ENCODE peak calls at places on chromosomes 5 and 9, in nine cellular contexts. B is brain microvascular endothelial cell; N is GM23248; U is stimulated activated CD4-positive, alpha-beta T cell treated with anti-CD3 and anti-CD28 coated beads, TNF-alpha, amount 100 ng/mL, for 1 hour; W is iPS DF 19.7; L is breast epithelium; A is KBM-7; H is Right ventricle myocardium superior; G is activated naive CD4-positive, alpha-beta T cell treated with anti-CD3 and anti-CD28 coated beads, Interleukin-2, amount 10 ng/mL, durations not matched to agents 7 days and 5 days. Z is an unnamed sample.

GRCh38 chr5:93236807-93237421 is 344.1 kb downstream of the NR2F1-AS1 start:
- DNase-seq in W (no peak), G (no peak), L (no peak), H (no peak), A (no peak), U (no peak), B (no peak), N (peak; percentile 51), Z (no peak)

GRCh38 chr9:110808599-110808980 is 140.0 kb downstream of the MUSK start:
- DNase-seq in U (no peak), G (no peak), W (no peak), L (no peak), H (no peak), A (no peak), B (no peak), N (no peak), Z (no peak)

GRCh38 chr9:134272302-134273023 is 53.8 kb upstream of the RXRA start:
- DNase-seq in A (no peak), H (no peak), U (no peak), G (no peak), B (no peak), N (no peak), W (no peak), L (no peak), Z (no peak)

GRCh38 chr5:150644496-150644895 is 4.0 kb downstream of the SYNPO start:
- DNase-seq in B (no peak), H (peak; percentile 73), W (no peak), G (no peak), A (no peak), N (no peak), L (no peak), U (no peak), Z (no peak)

GRCh38 chr5:172768573-172769323 is 2.2 kb downstream of the DUSP1 start:
- DNase-seq in L (no peak), U (no peak), B (peak; percentile 65), G (no peak), W (no peak), H (peak; percentile 63), A (no peak), N (peak; percentile 74), Z (no peak)

GRCh38 chr9:35832814-35833213 is 3.8 kb downstream of the TMEM8B start:
- DNase-seq in U (no peak), H (no peak), L (peak; percentile 62), N (no peak), G (no peak), W (no peak), B (no peak), A (no peak), Z (no peak)

GRCh38 chr9:137130176-137130755 is 8.7 kb upstream of the GRIN1 start:
- DNase-seq in H (peak; percentile 38), N (peak; percentile 35), B (no peak), L (no peak), W (no peak), U (no peak), G (no peak), A (no peak), Z (peak; percentile 41)

GRCh38 chr5:116272281-116272941 is 187.6 kb downstream of the COMMD10 start:
- DNase-seq in N (peak; percentile 47), G (no peak), A (no peak), H (no peak), W (no peak), U (no peak), B (no peak), L (no peak), Z (peak; percentile 7)

GRCh38 chr9:1434082-1434481 is 383.9 kb downstream of the DMRT2 start:
- DNase-seq in H (no peak), G (no peak), B (no peak), W (no peak), L (no peak), N (peak; percentile 24), U (no peak), A (no peak), Z (peak; percentile 37)

GRCh38 chr9:133524679-133525228 is at the start of gene MYMK:
- DNase-seq in U (no peak), H (peak; percentile 16), G (no peak), N (no peak), A (no peak), W (no peak), L (no peak), B (no peak), Z (no peak)

GRCh38 chr5:87125796-87126195 is 141.9 kb upstream of the RASA1 start:
- DNase-seq in N (no peak), G (no peak), H (no peak), A (no peak), B (no peak), U (no peak), L (no peak), W (no peak), Z (no peak)

GRCh38 chr5:139565411-139566305 is 4.5 kb downstream of the UBE2D2 start:
- DNase-seq in B (no peak), H (no peak), L (no peak), U (peak; percentile 24), W (no peak), N (no peak), G (peak; percentile 79), A (peak; percentile 94), Z (no peak)

GRCh38 chr9:131432597-131433301 is 38.9 kb downstream of the PRRC2B start:
- DNase-seq in B (peak; percentile 82), H (no peak), G (no peak), W (no peak), A (no peak), N (peak; percentile 94), U (no peak), L (no peak), Z (no peak)

GRCh38 chr9:132894343-132894742 is 15.6 kb downstream of the SPACA9 start:
- DNase-seq in B (no peak), U (no peak), N (peak; percentile 43), L (no peak), W (no peak), H (no peak), G (no peak), A (no peak), Z (no peak)

GRCh38 chr9:91255327-91255726 is 106.4 kb downstream of the AUH start:
- DNase-seq in W (no peak), G (no peak), N (peak; percentile 63), L (no peak), H (no peak), B (peak; percentile 44), A (no peak), U (no peak), Z (no peak)

GRCh38 chr5:43601454-43602260 is 1.3 kb upstream of the NNT start:
- DNase-seq in B (peak; percentile 26), N (peak; percentile 65), A (peak; percentile 29), G (no peak), L (no peak), H (no peak), U (no peak), W (no peak), Z (no peak)

GRCh38 chr5:169131944-169132343 is 169.0 kb downstream of the SLIT3 start:
- DNase-seq in N (no peak), U (no peak), B (no peak), H (no peak), W (no peak), L (no peak), G (no peak), A (no peak), Z (no peak)

GRCh38 chr9:132506907-132507669 is 75.3 kb upstream of the BARHL1 start:
- DNase-seq in G (no peak), B (no peak), L (no peak), H (no peak), U (no peak), N (no peak), W (no peak), A (peak; percentile 29), Z (no peak)

GRCh38 chr9:87120610-87121009 is 173.3 kb upstream of the GAS1 start:
- DNase-seq in G (no peak), L (no peak), W (no peak), B (no peak), N (no peak), U (no peak), H (no peak), A (no peak), Z (no peak)

GRCh38 chr5:134526483-134527155 is 1.1 kb downstream of the JADE2 start:
- DNase-seq in W (no peak), L (peak; percentile 75), U (peak; percentile 28), N (peak; percentile 88), G (peak; percentile 80), A (peak; percentile 89), H (peak; percentile 90), B (no peak), Z (peak; percentile 92)

GRCh38 chr5:154595662-154596061 is 117.6 kb upstream of the HAND1 start:
- DNase-seq in L (no peak), W (no peak), U (no peak), A (no peak), B (no peak), N (no peak), H (no peak), G (no peak), Z (no peak)

GRCh38 chr5:78232163-78232562 is 62.3 kb downstream of the AP3B1 start:
- DNase-seq in W (no peak), U (no peak), N (no peak), L (no peak), B (no peak), A (no peak), H (no peak), G (no peak), Z (no peak)

GRCh38 chr9:107927276-107927675 is 437.7 kb upstream of the KLF4 start:
- DNase-seq in W (no peak), N (no peak), B (no peak), H (no peak), G (no peak), U (no peak), L (no peak), A (no peak), Z (no peak)

GRCh38 chr5:74517700-74518099 is 122.8 kb downstream of the ENC1 start:
- DNase-seq in A (no peak), B (peak; percentile 82), W (no peak), L (no peak), N (peak; percentile 91), G (no peak), U (no peak), H (no peak), Z (no peak)

GRCh38 chr9:8071445-8071798 is 271.8 kb upstream of the DMAC1 start:
- DNase-seq in W (no peak), H (no peak), B (no peak), L (no peak), A (no peak), G (no peak), U (no peak), N (no peak), Z (no peak)

GRCh38 chr9:134216961-134217360 is 52.6 kb upstream of the RNU6ATAC start:
- DNase-seq in W (no peak), A (no peak), H (peak; percentile 31), L (no peak), G (no peak), N (no peak), U (no peak), B (no peak), Z (no peak)

GRCh38 chr5:23820764-23821471 is 313.5 kb downstream of the PRDM9 start:
- DNase-seq in N (peak; percentile 84), L (no peak), A (peak; percentile 46), W (no peak), B (peak; percentile 3), U (no peak), G (no peak), H (no peak), Z (peak; percentile 66)

GRCh38 chr9:130531670-130532069 is 47.7 kb upstream of the FUBP3 start:
- DNase-seq in B (no peak), G (no peak), H (no peak), U (no peak), W (no peak), L (no peak), N (no peak), A (no peak), Z (no peak)

GRCh38 chr5:105057893-105058292 is 1495.3 kb upstream of the NUDT12 start:
- DNase-seq in N (no peak), G (no peak), B (no peak), H (no peak), A (no peak), W (no peak), U (no peak), L (no peak), Z (no peak)

GRCh38 chr9:86041331-86041741 is 58.0 kb downstream of the GOLM1 start:
- DNase-seq in G (no peak), N (peak; percentile 68), L (no peak), W (no peak), B (no peak), U (no peak), H (no peak), A (no peak), Z (no peak)

GRCh38 chr5:1886634-1887399 is 4.1 kb upstream of the IRX4 start:
- DNase-seq in A (no peak), N (no peak), H (peak; percentile 50), W (no peak), B (no peak), L (no peak), G (no peak), U (no peak), Z (no peak)